ENCODE peak calls at places on chromosomes 5 and 9, in five cellular contexts. O, F, X, D and Z are unnamed samples. For H3K27me3 and H3K9me3, the result is how much of the 10 kb centered on the place peaks cover.

GRCh38 chr9:70435948-70436347 is 21.5 kb upstream of the KLF9 start:
- DNase-seq in O (peak), F (no peak), X (no peak), D (no peak), Z (no peak)

GRCh38 chr9:120875954-120876841 is 790 bp downstream of the PHF19 start:
- DNase-seq in O (peak), F (peak), X (peak), D (peak), Z (peak)

GRCh38 chr9:108953983-108954574 is 19.9 kb downstream of the ABITRAM start:
- DNase-seq in O (no peak), F (no peak), X (no peak), D (no peak), Z (no peak)

GRCh38 chr5:93637697-93638096 is 54.7 kb downstream of the NR2F1 start:
- DNase-seq in O (no peak), F (peak), X (no peak), D (no peak), Z (no peak)

GRCh38 chr5:60487885-60488425 is 212.0 kb downstream of the DEPDC1B start:
- DNase-seq in O (no peak), F (no peak), X (no peak), D (no peak), Z (no peak)

GRCh38 chr5:35436441-35437057 is 181.1 kb upstream of the SPEF2 start:
- DNase-seq in O (no peak), F (peak), X (no peak), D (no peak), Z (no peak)

GRCh38 chr5:66694036-66694435 is 97.8 kb downstream of the MAST4 start:
- DNase-seq in O (no peak), F (no peak), X (no peak), D (no peak), Z (no peak)

GRCh38 chr5:13478831-13479465 is 465.5 kb downstream of the DNAH5 start:
- DNase-seq in O (no peak), F (no peak), X (no peak), D (no peak), Z (no peak)

GRCh38 chr9:26669641-26670040 is 223.0 kb downstream of the CAAP1 start:
- DNase-seq in O (no peak), F (no peak), X (no peak), D (no peak), Z (no peak)

GRCh38 chr9:104074876-104075275 is 19.2 kb upstream of the SMC2 start:
- DNase-seq in O (no peak), F (no peak), X (no peak), D (no peak), Z (no peak)

GRCh38 chr5:142151436-142152382 is 43.1 kb downstream of the NDFIP1 start:
- DNase-seq in O (peak), F (peak), X (peak), D (no peak), Z (no peak)

GRCh38 chr9:76419782-76420380 is 25.7 kb upstream of the RFK start:
- DNase-seq in O (no peak), F (peak), X (no peak), D (no peak), Z (no peak)

GRCh38 chr9:112028242-112029221 is 131.9 kb downstream of the UGCG start:
- DNase-seq in O (no peak), F (no peak), X (no peak), D (no peak), Z (no peak)

GRCh38 chr5:113221294-113222176 is 213.3 kb downstream of the TSSK1B start:
- DNase-seq in O (no peak), F (no peak), X (no peak), D (no peak), Z (no peak)

GRCh38 chr5:136364307-136364706 is 1.0 kb downstream of the TRPC7 start:
- DNase-seq in O (no peak), F (no peak), X (no peak), D (no peak), Z (no peak)

GRCh38 chr9:99050924-99051323 is 54.0 kb upstream of the TGFBR1 start:
- DNase-seq in O (no peak), F (no peak), X (no peak), D (no peak), Z (no peak)

GRCh38 chr5:139150359-139150999 is 47.7 kb downstream of the SIL1 start:
- DNase-seq in O (no peak), F (no peak), X (no peak), D (no peak), Z (peak)

GRCh38 chr5:32928761-32929160 is 217.6 kb downstream of the NPR3 start:
- DNase-seq in O (no peak), F (no peak), X (no peak), D (no peak), Z (no peak)

GRCh38 chr5:149730620-149731331 is 666 bp downstream of the PPARGC1B start:
- DNase-seq in O (no peak), F (peak), X (peak), D (peak), Z (peak)

GRCh38 chr5:149732500-149733128 is 2.5 kb downstream of the PPARGC1B start:
- DNase-seq in O (no peak), F (peak), X (peak), D (peak), Z (peak)

GRCh38 chr5:149731617-149732400 is 1.7 kb downstream of the PPARGC1B start:
- DNase-seq in O (peak), F (peak), X (peak), D (peak), Z (peak)

GRCh38 chr5:149733129-149733900 is 3.2 kb downstream of the PPARGC1B start:
- DNase-seq in O (no peak), F (peak), X (no peak), D (no peak), Z (no peak)

GRCh38 chr5:149731332-149731616 is 1.2 kb downstream of the PPARGC1B start:
- DNase-seq in O (no peak), F (no peak), X (peak), D (no peak), Z (no peak)
- H3K4me3 ChIP-seq in O (peak), F (peak), X (peak), D (peak), Z (peak)

GRCh38 chr9:133614056-133614455 is 4.9 kb upstream of the FAM163B start:
- DNase-seq in O (no peak), F (no peak), X (no peak), D (no peak), Z (no peak)
- H3K27me3 ChIP-seq in O (under half), F (under half), X (under half), D (half or more), Z (under half)

GRCh38 chr5:162567644-162568043 is 500.1 kb downstream of the GABRG2 start:
- DNase-seq in O (no peak), F (no peak), X (no peak), D (no peak), Z (no peak)
- H3K9me3 ChIP-seq in O (under half), F (under half), X (under half), D (under half), Z (under half)

DNA sequence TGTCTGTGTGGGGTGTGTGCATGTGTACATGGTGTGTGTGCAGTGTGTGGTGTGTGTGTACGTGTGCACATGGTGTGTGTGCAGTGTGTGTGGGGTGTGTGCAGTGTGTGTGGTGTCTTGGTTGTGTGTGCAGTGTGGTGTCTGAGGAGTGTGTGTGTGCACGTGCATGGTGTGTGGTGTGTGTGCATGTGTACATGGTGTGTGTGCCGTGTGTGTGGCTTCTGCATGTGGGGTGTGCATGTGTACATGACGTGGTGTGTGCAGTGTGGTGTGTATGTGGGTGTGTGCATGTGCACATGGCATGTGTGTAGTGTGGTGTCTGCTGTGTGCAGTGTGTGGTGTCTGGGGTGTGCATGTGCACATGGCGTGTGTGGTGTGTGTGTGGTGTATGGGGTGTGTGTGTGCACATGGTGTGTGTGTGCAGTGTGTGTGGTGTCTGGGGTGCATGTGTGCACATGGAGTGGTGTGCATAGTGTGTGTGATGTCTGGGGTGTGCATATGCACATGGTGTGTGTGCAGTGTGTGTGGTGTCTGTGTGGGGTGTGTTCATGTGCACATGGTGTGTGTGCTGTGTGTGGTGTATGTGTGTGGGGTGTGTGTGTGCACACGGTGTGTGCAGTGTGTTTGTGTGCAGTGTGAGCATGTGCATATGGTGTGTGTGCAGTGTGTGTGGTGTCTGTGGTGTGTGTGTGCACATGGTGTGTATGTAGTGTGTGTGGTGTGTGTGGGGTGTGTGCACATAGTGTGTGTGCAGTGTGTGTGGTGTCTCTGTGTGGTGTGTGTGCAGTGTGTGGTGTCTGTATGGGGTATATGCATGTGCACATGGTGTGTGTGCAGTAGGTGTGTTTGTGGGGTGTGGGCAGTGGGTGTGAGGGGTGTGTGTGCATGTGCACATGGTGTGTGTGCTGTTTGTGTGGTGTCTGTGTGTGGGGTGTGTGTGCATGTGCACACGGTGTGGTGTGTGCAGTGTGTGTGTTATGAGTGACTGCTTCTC is 40.6 kb upstream of the ZNG1F start:
- DNase-seq in O (no peak), F (peak), X (no peak), D (no peak), Z (no peak)
- H3K4me3 ChIP-seq in O (no peak), F (no peak), X (no peak), D (no peak), Z (no peak)

GRCh38 chr5:154473581-154474266 is 4.3 kb downstream of the HAND1 start:
- DNase-seq in O (no peak), F (no peak), X (no peak), D (peak), Z (peak)

GRCh38 chr5:154470949-154471870 is 6.8 kb downstream of the HAND1 start:
- DNase-seq in O (no peak), F (no peak), X (no peak), D (peak), Z (no peak)

GRCh38 chr5:154474267-154474956 is 3.6 kb downstream of the HAND1 start:
- DNase-seq in O (no peak), F (no peak), X (no peak), D (peak), Z (no peak)

GRCh38 chr5:154474957-154475334 is 3.1 kb downstream of the HAND1 start:
- DNase-seq in O (no peak), F (no peak), X (no peak), D (no peak), Z (no peak)

DNA sequence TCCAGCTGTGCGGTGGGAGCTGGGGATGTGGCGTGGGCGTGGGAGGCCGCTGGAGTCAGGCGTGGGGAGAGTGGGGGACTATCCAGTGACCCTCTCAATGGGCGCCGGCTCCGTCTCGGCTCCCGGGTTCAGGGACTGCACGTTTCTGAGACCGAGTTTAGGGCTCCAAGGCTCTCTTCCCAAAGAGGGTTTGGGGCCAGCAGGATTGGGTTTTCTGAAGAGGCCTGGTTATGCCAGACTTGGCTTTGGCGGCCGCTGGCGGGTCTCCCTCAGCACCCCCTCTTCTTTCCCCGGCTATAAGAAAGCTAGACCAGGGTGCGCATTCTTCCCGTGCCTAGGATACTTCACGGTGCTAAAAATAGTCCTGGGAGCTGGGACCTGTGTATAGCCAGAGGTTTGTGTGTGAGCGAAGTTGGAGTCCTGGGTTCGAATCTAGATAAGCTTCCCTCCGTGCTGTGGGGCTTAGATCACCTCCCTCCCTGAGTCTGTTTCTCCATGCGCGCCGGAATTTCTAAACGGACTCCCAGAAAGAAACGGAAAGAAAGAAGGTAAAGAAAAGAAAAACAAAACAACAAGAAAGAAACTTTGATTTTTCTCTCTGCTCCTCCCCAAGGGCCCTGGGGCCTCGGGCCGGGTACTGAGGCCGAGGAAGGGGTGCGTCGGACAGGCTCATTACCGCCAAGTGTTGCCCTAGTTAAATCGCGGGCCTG is 5.0 kb downstream of the HAND1 start:
- DNase-seq in O (no peak), F (no peak), X (no peak), D (peak), Z (no peak)
- H3K27me3 ChIP-seq in O (under half), F (under half), X (half or more), D (half or more), Z (under half)

GRCh38 chr5:18202147-18202546 is 567.9 kb downstream of the TAF11L14 start:
- DNase-seq in O (no peak), F (no peak), X (no peak), D (no peak), Z (no peak)
- H3K9me3 ChIP-seq in O (under half), F (under half), X (under half), D (under half), Z (under half)